ENCODE peak calls at places on chromosomes 16 and 17, in six cellular contexts. V is activated naive CD4-positive, alpha-beta T cell; W is epithelial cell of esophagus; I is GM19239; B is HL-60; L is nephron progenitor cell. S is an unnamed sample.

GRCh38 chr16:1122031-1122765 is 26.2 kb upstream of the C1QTNF8 start:
- DNase-seq in V (no peak), B (no peak), L (no peak), I (no peak), W (no peak), S (no peak)

GRCh38 chr17:18248300-18248731 is 10.2 kb downstream of the FLII start:
- DNase-seq in I (peak), W (peak), L (peak), V (no peak), B (peak), S (peak)

GRCh38 chr16:12763517-12763916 is 40.2 kb downstream of the CPPED1 start:
- DNase-seq in V (no peak), W (no peak), B (no peak), L (no peak), I (no peak), S (no peak)

GRCh38 chr16:89582614-89583196 is 7.1 kb downstream of the CPNE7 start:
- DNase-seq in V (no peak), B (no peak), L (no peak), W (no peak), I (no peak), S (no peak)

GRCh38 chr17:78925662-78926555 is 722 bp upstream of the TIMP2 start:
- DNase-seq in L (peak), V (no peak), B (peak), W (no peak), I (no peak), S (peak)

GRCh38 chr17:8820311-8821010 is 21.3 kb upstream of the MFSD6L start:
- DNase-seq in L (no peak), V (no peak), W (no peak), I (no peak), B (no peak), S (no peak)

GRCh38 chr16:12027558-12027957 is 51.0 kb downstream of the SNX29 start:
- DNase-seq in L (no peak), B (no peak), W (no peak), I (no peak), V (no peak), S (no peak)

GRCh38 chr17:71757156-71757555 is 363.7 kb upstream of the SOX9 start:
- DNase-seq in L (no peak), W (no peak), B (no peak), I (no peak), V (no peak), S (no peak)

GRCh38 chr17:27559506-27559931 is 71.5 kb upstream of the LGALS9 start:
- DNase-seq in V (no peak), I (no peak), W (no peak), B (no peak), L (no peak), S (no peak)